ENCODE peak calls at places on chromosomes 5 and 9, in nine cellular contexts. I is CD4-positive, alpha-beta T cell; L is aorta; F is ascending aorta; U is cardiac muscle cell; X is iPS DF 6.9; M is tibial artery; W is osteoblast; K is CD8-positive, alpha-beta memory T cell. P is an unnamed sample.

GRCh38 chr5:173644700-173645436 is 28.4 kb upstream of the BOD1 start:
- DNase-seq in I (no peak), L (no peak), F (peak), U (peak), X (no peak), M (no peak), W (no peak), K (no peak), P (no peak)

GRCh38 chr9:83956288-83957028 is 23.6 kb downstream of the HNRNPK start:
- DNase-seq in I (peak), L (peak), F (peak), U (peak), X (no peak), M (peak), W (peak), K (peak), P (peak)

GRCh38 chr5:54836959-54837534 is 148.3 kb downstream of the ESM1 start:
- DNase-seq in I (no peak), L (no peak), F (no peak), U (peak), X (no peak), M (no peak), W (no peak), K (no peak), P (no peak)

GRCh38 chr5:110354341-110354740 is 372.1 kb downstream of the TMEM232 start:
- DNase-seq in I (no peak), L (no peak), F (no peak), U (peak), X (no peak), M (no peak), W (peak), K (no peak), P (no peak)

GRCh38 chr5:168833936-168834335 is 254.8 kb upstream of the PANK3 start:
- DNase-seq in I (no peak), L (no peak), F (peak), U (no peak), X (peak), M (no peak), W (no peak), K (no peak), P (no peak)

GRCh38 chr9:125747053-125747764 is at the start of gene PBX3:
- DNase-seq in I (peak), L (peak), F (peak), U (peak), X (no peak), M (peak), W (peak), K (peak), P (no peak)

GRCh38 chr5:601771-602465 is 10.2 kb upstream of the CEP72 start:
- DNase-seq in I (no peak), L (peak), F (peak), U (no peak), X (no peak), M (no peak), W (no peak), K (no peak), P (no peak)

GRCh38 chr5:137564475-137564961 is 65.4 kb upstream of the SPOCK1 start:
- DNase-seq in I (no peak), L (no peak), F (no peak), U (no peak), X (no peak), M (no peak), W (no peak), K (no peak), P (no peak)

GRCh38 chr5:111857633-111858032 is 100.6 kb upstream of the NREP start:
- DNase-seq in I (no peak), L (no peak), F (no peak), U (peak), X (no peak), M (no peak), W (no peak), K (no peak), P (no peak)

GRCh38 chr5:82295144-82295543 is 17.0 kb upstream of the RPS23 start:
- DNase-seq in I (no peak), L (no peak), F (no peak), U (peak), X (no peak), M (no peak), W (no peak), K (no peak), P (no peak)

GRCh38 chr5:172840077-172840777 is 6.2 kb downstream of the ERGIC1 start:
- DNase-seq in I (no peak), L (no peak), F (no peak), U (no peak), X (no peak), M (no peak), W (no peak), K (no peak), P (no peak)

GRCh38 chr5:80871541-80871961 is 88.6 kb upstream of the RASGRF2 start:
- DNase-seq in I (no peak), L (no peak), F (no peak), U (peak), X (no peak), M (no peak), W (peak), K (no peak), P (no peak)

GRCh38 chr5:143016777-143017374 is 246.7 kb downstream of the ARHGAP26 start:
- DNase-seq in I (peak), L (no peak), F (no peak), U (peak), X (no peak), M (peak), W (no peak), K (no peak), P (no peak)

GRCh38 chr5:132497488-132497997 is 7.0 kb upstream of the IRF1 start:
- DNase-seq in I (no peak), L (peak), F (peak), U (peak), X (no peak), M (peak), W (peak), K (no peak), P (no peak)

GRCh38 chr9:123327697-123328100 is 28.3 kb upstream of the CRB2 start:
- DNase-seq in I (no peak), L (no peak), F (no peak), U (no peak), X (no peak), M (no peak), W (peak), K (no peak), P (no peak)

GRCh38 chr9:123335227-123335985 is 20.6 kb upstream of the CRB2 start:
- DNase-seq in I (no peak), L (no peak), F (no peak), U (peak), X (no peak), M (no peak), W (peak), K (no peak), P (no peak)

GRCh38 chr9:123329329-123329955 is 26.6 kb upstream of the CRB2 start:
- DNase-seq in I (no peak), L (no peak), F (no peak), U (no peak), X (no peak), M (no peak), W (peak), K (no peak), P (no peak)

GRCh38 chr9:123334639-123335038 is 21.4 kb upstream of the CRB2 start:
- DNase-seq in I (no peak), L (no peak), F (no peak), U (no peak), X (no peak), M (no peak), W (no peak), K (no peak), P (no peak)

GRCh38 chr9:123331303-123331702 is 24.7 kb upstream of the CRB2 start:
- DNase-seq in I (no peak), L (no peak), F (no peak), U (no peak), X (no peak), M (no peak), W (no peak), K (no peak), P (no peak)
- H3K27ac ChIP-seq in I (no peak), L (no peak), F (no peak), U (no peak), X (no peak), M (no peak), W (no peak), K (no peak), P (no peak)

GRCh38 chr5:126961128-126961527 is 69.2 kb downstream of the MARCHF3 start:
- DNase-seq in I (no peak), L (no peak), F (no peak), U (no peak), X (no peak), M (no peak), W (no peak), K (no peak), P (no peak)

GRCh38 chr5:126961702-126962101 is 68.7 kb downstream of the MARCHF3 start:
- DNase-seq in I (no peak), L (no peak), F (no peak), U (no peak), X (no peak), M (no peak), W (no peak), K (no peak), P (no peak)

GRCh38 chr5:126965487-126965886 is 64.9 kb downstream of the MARCHF3 start:
- DNase-seq in I (no peak), L (no peak), F (no peak), U (no peak), X (no peak), M (no peak), W (no peak), K (no peak), P (no peak)

GRCh38 chr5:126965061-126965475 is 65.3 kb downstream of the MARCHF3 start:
- DNase-seq in I (no peak), L (no peak), F (no peak), U (peak), X (no peak), M (no peak), W (no peak), K (no peak), P (no peak)

DNA sequence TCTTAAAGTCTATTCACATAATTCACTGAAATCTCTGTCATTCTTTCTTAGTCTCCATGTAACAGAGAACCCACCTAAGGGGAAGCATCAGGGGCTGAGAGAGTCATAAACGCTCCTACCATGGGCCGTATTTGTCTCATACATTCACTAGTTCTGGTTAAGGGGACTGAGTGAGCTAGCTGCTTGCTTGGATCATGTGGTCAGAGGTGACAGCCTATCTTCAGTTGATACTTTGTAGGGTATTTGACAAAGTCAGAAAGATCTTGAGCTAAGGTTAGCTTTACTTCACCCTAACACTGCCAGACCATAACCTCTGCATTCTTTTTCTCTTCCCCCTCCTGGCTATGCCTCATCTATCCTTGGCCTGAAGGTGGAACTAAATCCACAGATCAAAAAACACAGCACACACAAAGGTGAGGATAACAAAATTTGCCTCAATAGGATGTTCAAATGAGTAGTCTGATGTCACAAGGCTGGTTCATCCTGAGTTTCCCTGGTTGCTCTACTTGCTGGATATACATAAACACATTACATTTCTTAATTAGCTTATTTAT is 66.5 kb downstream of the MARCHF3 start:
- DNase-seq in I (no peak), L (no peak), F (no peak), U (no peak), X (no peak), M (no peak), W (no peak), K (no peak), P (no peak)
- H3K27ac ChIP-seq in I (no peak), L (no peak), F (no peak), U (no peak), X (no peak), M (no peak), W (no peak), K (no peak), P (no peak)

DNA sequence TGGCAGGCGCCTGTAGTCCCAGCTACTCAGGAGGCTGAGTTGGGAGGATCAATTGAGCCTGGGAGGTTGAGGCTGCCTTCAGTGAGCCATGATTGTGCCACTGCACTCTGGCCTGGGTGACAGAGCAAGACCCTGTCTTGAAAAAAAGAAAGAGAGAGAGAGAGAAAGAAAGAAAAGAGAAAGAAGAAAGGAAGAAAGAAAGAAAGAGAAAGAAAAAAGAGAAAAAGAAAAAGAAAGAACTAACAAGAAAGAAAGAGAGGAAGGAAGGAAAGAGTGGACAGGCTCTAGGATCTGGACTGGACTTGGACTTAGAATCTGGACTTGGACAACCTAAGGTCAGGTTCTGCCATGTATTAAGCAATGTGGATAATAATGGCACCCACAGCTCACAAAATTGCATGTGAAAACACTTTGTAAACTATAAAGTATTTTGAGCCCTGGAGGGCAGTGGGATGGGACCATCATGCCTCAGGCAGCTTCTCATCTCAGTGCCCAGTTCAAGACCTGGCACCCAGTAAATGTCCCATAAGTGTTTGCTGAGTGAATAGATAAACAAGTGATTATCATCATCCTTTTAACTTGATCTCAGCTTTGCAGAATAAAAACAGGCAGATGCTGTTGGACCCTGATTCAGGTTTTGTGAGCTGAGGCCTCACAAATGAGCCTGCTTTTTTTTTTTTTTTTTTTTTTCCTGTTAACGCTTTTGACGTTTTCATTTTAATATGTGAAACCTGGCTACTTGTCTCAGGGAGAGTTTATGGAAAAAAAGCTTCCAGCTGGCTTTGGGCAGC is 12.8 kb upstream of the PHF19 start:
- DNase-seq in I (no peak), L (no peak), F (no peak), U (no peak), X (no peak), M (no peak), W (no peak), K (no peak), P (no peak)
- H3K27ac ChIP-seq in I (peak), L (no peak), F (peak), U (no peak), X (no peak), M (no peak), W (no peak), K (peak), P (no peak)

DNA sequence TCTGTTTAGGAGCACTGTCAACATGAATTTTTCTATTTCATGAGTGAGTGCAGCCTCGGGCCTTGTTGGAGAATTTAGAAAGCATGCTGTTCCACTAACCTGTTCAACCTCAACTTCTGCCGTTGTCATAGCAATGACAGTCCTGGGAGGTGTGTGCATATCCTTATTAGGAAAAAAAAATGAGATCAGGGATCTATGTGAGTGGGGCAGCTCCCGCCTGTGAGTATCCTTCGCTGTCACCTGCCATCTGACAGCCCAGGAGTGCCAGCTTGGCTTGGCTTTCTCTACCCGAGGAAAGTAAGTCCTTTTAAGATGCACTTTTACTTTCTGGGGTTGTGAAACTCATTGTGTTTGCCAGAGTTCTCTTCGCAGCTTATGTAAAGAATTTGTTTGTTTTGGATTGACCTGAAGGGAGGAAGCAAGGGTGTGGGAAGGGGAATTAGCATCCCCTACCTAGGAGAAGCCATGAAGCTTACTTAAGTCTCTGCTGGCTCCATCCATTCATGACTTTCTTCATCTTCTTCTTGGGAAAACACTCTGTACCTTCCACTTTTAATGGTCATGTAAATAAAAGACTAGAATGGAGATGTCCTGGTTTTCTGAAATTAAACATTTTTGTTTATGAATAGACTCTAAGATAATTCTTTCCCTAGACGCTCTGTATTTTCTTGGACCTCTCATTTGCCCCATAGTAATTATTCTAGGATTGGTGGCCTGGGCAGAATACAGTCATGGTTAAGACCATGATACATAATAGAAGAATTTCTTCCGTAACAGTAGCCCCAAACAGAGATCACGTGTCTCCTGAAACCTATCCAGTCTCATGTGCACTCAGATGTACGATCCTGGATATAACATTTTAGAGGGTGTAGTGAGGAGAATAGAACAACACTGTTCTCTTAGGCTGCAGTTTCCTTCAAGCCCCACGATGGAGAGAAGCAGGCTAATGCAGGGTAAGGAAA is 22.0 kb downstream of the PCDHAC2 start:
- DNase-seq in I (no peak), L (no peak), F (no peak), U (no peak), X (no peak), M (no peak), W (no peak), K (no peak), P (no peak)
- H3K27ac ChIP-seq in I (no peak), L (no peak), F (no peak), U (no peak), X (no peak), M (no peak), W (no peak), K (no peak), P (no peak)

GRCh38 chr5:100550531-100551036 is 15.4 kb downstream of the FAM174A start:
- DNase-seq in I (no peak), L (no peak), F (no peak), U (no peak), X (no peak), M (no peak), W (no peak), K (no peak), P (no peak)
- H3K27ac ChIP-seq in I (no peak), L (no peak), F (no peak), U (no peak), X (no peak), M (no peak), W (peak), K (no peak), P (no peak)

GRCh38 chr9:114238471-114238870 is 83.1 kb downstream of the COL27A1 start:
- DNase-seq in I (no peak), L (no peak), F (peak), U (peak), X (no peak), M (peak), W (peak), K (no peak), P (no peak)
- H3K27ac ChIP-seq in I (no peak), L (no peak), F (peak), U (peak), X (no peak), M (peak), W (peak), K (no peak), P (no peak)

GRCh38 chr5:149471406-149472183 is 79.6 kb downstream of the CSNK1A1 start:
- DNase-seq in I (no peak), L (peak), F (no peak), U (peak), X (no peak), M (no peak), W (peak), K (no peak), P (no peak)
- H3K27ac ChIP-seq in I (no peak), L (no peak), F (peak), U (no peak), X (no peak), M (no peak), W (peak), K (no peak), P (no peak)

GRCh38 chr9:3879315-3879714 is 353.5 kb upstream of the RFX3 start:
- DNase-seq in I (no peak), L (no peak), F (no peak), U (no peak), X (no peak), M (no peak), W (no peak), K (no peak), P (no peak)
- H3K27ac ChIP-seq in I (no peak), L (no peak), F (no peak), U (no peak), X (no peak), M (no peak), W (no peak), K (no peak), P (no peak)

GRCh38 chr5:159576902-159577301 is 246.6 kb upstream of the IL12B start:
- DNase-seq in I (no peak), L (no peak), F (no peak), U (no peak), X (no peak), M (no peak), W (no peak), K (no peak), P (no peak)

GRCh38 chr5:159586941-159587340 is 256.7 kb upstream of the IL12B start:
- DNase-seq in I (no peak), L (no peak), F (no peak), U (no peak), X (no peak), M (no peak), W (no peak), K (no peak), P (no peak)

GRCh38 chr5:159582756-159583523 is 252.7 kb upstream of the IL12B start:
- DNase-seq in I (no peak), L (no peak), F (no peak), U (peak), X (no peak), M (no peak), W (no peak), K (no peak), P (no peak)

GRCh38 chr5:159581502-159582249 is 251.4 kb upstream of the IL12B start:
- DNase-seq in I (no peak), L (no peak), F (peak), U (peak), X (no peak), M (no peak), W (peak), K (no peak), P (no peak)
- H3K27ac ChIP-seq in I (no peak), L (no peak), F (no peak), U (no peak), X (no peak), M (no peak), W (peak), K (no peak), P (no peak)

GRCh38 chr5:33611882-33612281 is 171.1 kb downstream of the TARS1 start:
- DNase-seq in I (no peak), L (no peak), F (no peak), U (peak), X (no peak), M (no peak), W (peak), K (no peak), P (no peak)
- H3K27ac ChIP-seq in I (no peak), L (no peak), F (no peak), U (no peak), X (no peak), M (no peak), W (peak), K (no peak), P (no peak)

P was measured in substantia nigra.